ENCODE peak calls at places on chromosomes 11 and 22, in ten cellular contexts. M, J, O, T, W, L, V, U, F and A are unnamed samples.

GRCh38 chr11:130721282-130721681 is 195.0 kb downstream of the SNX19 start:
- DNase-seq in M (no peak), J (no peak), O (no peak), T (no peak), W (no peak), L (no peak), V (no peak), U (no peak), F (no peak), A (no peak)

GRCh38 chr11:16825968-16826367 is 87.5 kb downstream of the C11orf58 start:
- DNase-seq in M (no peak), J (no peak), O (no peak), T (no peak), W (no peak), L (no peak), V (no peak), U (no peak), F (no peak), A (no peak)

GRCh38 chr11:116701297-116701801 is 71.4 kb downstream of the BUD13 start:
- DNase-seq in M (no peak), J (no peak), O (no peak), T (no peak), W (peak), L (no peak), V (no peak), U (no peak), F (no peak), A (no peak)

GRCh38 chr22:27302501-27302900 is 499.1 kb downstream of the MN1 start:
- DNase-seq in M (no peak), J (no peak), O (no peak), T (no peak), W (no peak), L (no peak), V (no peak), U (no peak), F (no peak), A (no peak)

GRCh38 chr11:46251954-46252353 is 25.5 kb upstream of the CREB3L1 start:
- DNase-seq in M (no peak), J (no peak), O (no peak), T (no peak), W (no peak), L (no peak), V (no peak), U (no peak), F (no peak), A (no peak)

GRCh38 chr11:45643585-45643984 is 21.8 kb downstream of the CHST1 start:
- DNase-seq in M (no peak), J (no peak), O (no peak), T (no peak), W (no peak), L (peak), V (no peak), U (no peak), F (no peak), A (no peak)

GRCh38 chr22:42978453-42979103 is 36.4 kb downstream of the PACSIN2 start:
- DNase-seq in M (peak), J (no peak), O (no peak), T (peak), W (no peak), L (no peak), V (no peak), U (no peak), F (no peak), A (no peak)

GRCh38 chr22:19629331-19629719 is 85.0 kb upstream of the SEPTIN5 start:
- DNase-seq in M (no peak), J (no peak), O (no peak), T (no peak), W (no peak), L (no peak), V (no peak), U (no peak), F (no peak), A (no peak)

GRCh38 chr11:118142081-118142480 is 10.5 kb downstream of the SCN4B start:
- DNase-seq in M (no peak), J (no peak), O (no peak), T (peak), W (no peak), L (no peak), V (no peak), U (no peak), F (no peak), A (no peak)

GRCh38 chr11:18757742-18758294 is 31.8 kb upstream of the IGSF22 start:
- DNase-seq in M (peak), J (no peak), O (no peak), T (no peak), W (no peak), L (no peak), V (no peak), U (no peak), F (no peak), A (peak)

GRCh38 chr22:41047741-41048140 is 44.7 kb upstream of the EP300 start:
- DNase-seq in M (no peak), J (no peak), O (no peak), T (no peak), W (no peak), L (no peak), V (no peak), U (no peak), F (no peak), A (no peak)

GRCh38 chr22:45731041-45731797 is 59.6 kb downstream of the ATXN10 start:
- DNase-seq in M (peak), J (peak), O (no peak), T (peak), W (no peak), L (no peak), V (no peak), U (no peak), F (peak), A (peak)

GRCh38 chr22:38718414-38718813 is 12.7 kb downstream of the GTPBP1 start:
- DNase-seq in M (peak), J (peak), O (no peak), T (peak), W (peak), L (peak), V (no peak), U (peak), F (no peak), A (peak)

GRCh38 chr22:45478108-45478771 is 24.4 kb upstream of the FBLN1 start:
- DNase-seq in M (peak), J (peak), O (no peak), T (no peak), W (no peak), L (no peak), V (no peak), U (no peak), F (no peak), A (peak)

GRCh38 chr11:72426054-72426757 is 8.1 kb downstream of the CLPB start:
- DNase-seq in M (no peak), J (no peak), O (no peak), T (no peak), W (no peak), L (no peak), V (no peak), U (no peak), F (no peak), A (no peak)

GRCh38 chr22:29062286-29062949 is 787 bp upstream of the C22orf31 start:
- DNase-seq in M (peak), J (no peak), O (no peak), T (peak), W (no peak), L (no peak), V (no peak), U (no peak), F (peak), A (no peak)

GRCh38 chr11:115674831-115675230 is 170.6 kb upstream of the CADM1 start:
- DNase-seq in M (no peak), J (no peak), O (no peak), T (no peak), W (no peak), L (no peak), V (no peak), U (no peak), F (no peak), A (no peak)

GRCh38 chr11:119786431-119787073 is 57.6 kb upstream of the NECTIN1 start:
- DNase-seq in M (no peak), J (no peak), O (no peak), T (no peak), W (peak), L (no peak), V (no peak), U (no peak), F (no peak), A (no peak)

GRCh38 chr22:23080542-23081290 is 10.4 kb downstream of the GNAZ start:
- DNase-seq in M (no peak), J (no peak), O (no peak), T (no peak), W (no peak), L (no peak), V (no peak), U (no peak), F (no peak), A (no peak)

GRCh38 chr22:28029962-28030361 is 110.9 kb upstream of the PITPNB start:
- DNase-seq in M (no peak), J (no peak), O (no peak), T (no peak), W (no peak), L (no peak), V (no peak), U (no peak), F (no peak), A (no peak)

GRCh38 chr11:124315052-124315451 is 1.3 kb upstream of the OR8D1 start:
- DNase-seq in M (peak), J (no peak), O (peak), T (peak), W (no peak), L (no peak), V (no peak), U (no peak), F (no peak), A (peak)

GRCh38 chr22:46537946-46538815 is 761 bp upstream of the CELSR1 start:
- DNase-seq in M (peak), J (peak), O (no peak), T (peak), W (no peak), L (no peak), V (peak), U (no peak), F (peak), A (peak)

GRCh38 chr11:65554057-65554818 is 3.9 kb downstream of the LTBP3 start:
- DNase-seq in M (no peak), J (no peak), O (no peak), T (no peak), W (no peak), L (no peak), V (peak), U (no peak), F (no peak), A (no peak)

GRCh38 chr11:3959015-3959917 is 103.8 kb downstream of the STIM1 start:
- DNase-seq in M (peak), J (peak), O (peak), T (peak), W (no peak), L (no peak), V (no peak), U (no peak), F (no peak), A (peak)

GRCh38 chr11:133311230-133311629 is 221.1 kb downstream of the OPCML start:
- DNase-seq in M (no peak), J (no peak), O (no peak), T (no peak), W (no peak), L (no peak), V (no peak), U (no peak), F (no peak), A (no peak)

GRCh38 chr11:117918366-117919255 is 10.6 kb downstream of the TMPRSS13 start:
- DNase-seq in M (no peak), J (no peak), O (no peak), T (no peak), W (peak), L (no peak), V (no peak), U (no peak), F (no peak), A (no peak)

GRCh38 chr11:115222863-115223530 is 281.2 kb downstream of the CADM1 start:
- DNase-seq in M (no peak), J (no peak), O (no peak), T (no peak), W (no peak), L (no peak), V (no peak), U (no peak), F (no peak), A (no peak)

GRCh38 chr11:95692526-95693270 is 96.9 kb downstream of the FAM76B start:
- DNase-seq in M (peak), J (peak), O (no peak), T (no peak), W (no peak), L (no peak), V (no peak), U (no peak), F (no peak), A (no peak)

DNA sequence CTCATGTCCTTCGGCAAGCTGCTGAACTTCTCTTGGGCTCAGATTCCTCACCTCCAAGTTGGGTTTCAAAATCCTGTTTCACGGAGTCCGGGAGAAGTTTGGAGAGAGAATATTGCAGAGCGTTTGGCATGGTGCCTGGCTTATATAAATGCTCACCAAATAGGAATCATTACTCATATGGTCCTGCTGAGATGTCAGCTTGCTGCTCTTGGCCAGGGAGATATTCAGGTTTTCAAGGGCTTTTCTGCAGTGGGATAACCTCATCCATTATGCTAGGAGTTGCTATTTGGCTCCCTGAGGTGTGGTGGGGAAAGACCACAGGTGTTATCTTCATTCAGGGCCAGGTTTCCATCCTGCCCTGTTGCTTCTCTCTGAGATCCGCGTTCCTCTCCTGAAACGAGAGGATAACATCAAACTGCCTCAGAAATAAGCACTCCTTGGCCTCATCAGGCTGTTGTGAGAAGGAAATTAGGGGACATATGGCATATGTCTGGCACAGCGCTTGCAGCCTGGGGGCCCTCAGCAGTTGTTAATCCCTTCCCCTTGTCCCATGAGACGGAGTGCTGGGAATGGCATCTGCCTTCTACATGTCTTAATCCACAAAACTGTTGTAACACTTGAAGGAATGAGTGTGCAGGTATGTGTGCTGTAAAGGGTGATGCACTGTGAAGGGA is 29.9 kb upstream of the ACER3 start:
- DNase-seq in M (peak), J (peak), O (no peak), T (no peak), W (no peak), L (no peak), V (no peak), U (no peak), F (no peak), A (peak)
- H3K4me3 ChIP-seq in M (no peak), J (no peak), O (no peak), T (no peak), W (no peak), L (no peak), V (no peak), U (no peak), F (no peak), A (no peak)

GRCh38 chr11:35162795-35163194 is 23.8 kb downstream of the CD44 start:
- DNase-seq in M (no peak), J (no peak), O (no peak), T (no peak), W (no peak), L (peak), V (no peak), U (no peak), F (no peak), A (no peak)

GRCh38 chr11:35163209-35163608 is 24.2 kb downstream of the CD44 start:
- DNase-seq in M (no peak), J (no peak), O (no peak), T (no peak), W (no peak), L (no peak), V (no peak), U (no peak), F (no peak), A (no peak)

GRCh38 chr11:35165416-35166368 is 26.7 kb downstream of the CD44 start:
- DNase-seq in M (peak), J (peak), O (no peak), T (peak), W (no peak), L (peak), V (no peak), U (no peak), F (no peak), A (peak)

GRCh38 chr11:35166369-35167360 is 27.7 kb downstream of the CD44 start:
- DNase-seq in M (peak), J (peak), O (no peak), T (peak), W (no peak), L (peak), V (peak), U (peak), F (no peak), A (peak)

GRCh38 chr11:35163707-35164496 is 24.9 kb downstream of the CD44 start:
- DNase-seq in M (no peak), J (peak), O (no peak), T (no peak), W (no peak), L (no peak), V (no peak), U (no peak), F (no peak), A (no peak)
- TF ChIP-seq CTCF in M (peak), J (peak), O (no peak), T (peak), W (peak), L (no peak), V (no peak), U (no peak), F (peak), A (peak)

GRCh38 chr11:68040957-68041591 is 2.2 kb downstream of the TCIRG1 start:
- DNase-seq in M (no peak), J (no peak), O (no peak), T (no peak), W (no peak), L (no peak), V (peak), U (no peak), F (no peak), A (no peak)
- H3K4me3 ChIP-seq in M (peak), J (peak), O (peak), T (no peak), W (peak), L (no peak), V (peak), U (peak), F (no peak), A (peak)

GRCh38 chr11:77468527-77468926 is 5.4 kb downstream of the PAK1 start:
- DNase-seq in M (no peak), J (no peak), O (no peak), T (no peak), W (no peak), L (no peak), V (no peak), U (no peak), F (no peak), A (no peak)
- TF ChIP-seq CTCF in M (no peak), J (no peak), O (no peak), T (no peak), W (peak), L (no peak), V (no peak), U (no peak), F (no peak), A (no peak)

GRCh38 chr11:7905549-7905948 is 25.5 kb downstream of the OR10A6 start:
- DNase-seq in M (no peak), J (no peak), O (no peak), T (no peak), W (no peak), L (no peak), V (no peak), U (no peak), F (no peak), A (no peak)
- H3K4me3 ChIP-seq in M (no peak), J (no peak), O (no peak), T (peak), W (no peak), L (no peak), V (no peak), U (peak), F (no peak), A (no peak)

DNA sequence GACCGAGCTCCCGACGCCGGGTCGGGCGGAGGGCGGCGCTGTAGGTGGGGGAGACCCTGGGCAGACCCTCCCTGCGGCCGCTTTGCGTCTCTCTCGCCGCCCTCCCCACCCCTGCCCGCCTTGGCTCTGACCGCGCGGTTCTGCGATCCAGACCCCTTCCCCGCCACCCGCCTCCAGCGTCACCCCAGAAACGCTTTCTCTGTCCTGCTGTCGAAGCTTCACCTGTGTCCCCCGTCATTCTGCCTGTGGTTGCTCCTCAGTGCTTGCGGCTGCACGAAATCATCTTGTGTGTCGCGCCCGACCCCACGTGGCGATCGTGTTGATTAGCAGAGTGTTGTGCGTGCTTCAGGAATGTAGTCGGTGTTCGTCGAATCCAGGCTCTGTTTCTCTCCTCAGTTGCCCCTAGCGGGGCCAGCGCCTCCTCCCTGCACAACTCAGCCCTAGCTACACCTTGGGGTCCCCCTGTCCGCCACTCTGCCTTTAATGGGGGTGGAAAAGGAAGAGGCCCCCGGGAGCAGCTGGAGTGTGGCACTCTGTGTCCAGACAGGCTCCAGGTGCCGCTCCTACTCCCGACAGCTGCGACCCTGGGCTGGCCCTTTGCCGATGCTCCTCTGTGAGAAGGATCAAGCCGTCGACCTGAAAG is 851 bp downstream of the PTDSS2 start:
- DNase-seq in M (peak), J (peak), O (peak), T (peak), W (peak), L (peak), V (peak), U (no peak), F (peak), A (peak)
- TF ChIP-seq CTCF in M (no peak), J (peak), O (peak), T (peak), W (peak), L (no peak), V (no peak), U (no peak), F (no peak), A (peak)

GRCh38 chr11:68009391-68010000 is 631 bp upstream of the ALDH3B1 start:
- DNase-seq in M (peak), J (peak), O (peak), T (peak), W (no peak), L (no peak), V (peak), U (no peak), F (no peak), A (peak)
- H3K4me3 ChIP-seq in M (no peak), J (no peak), O (no peak), T (no peak), W (no peak), L (no peak), V (peak), U (peak), F (no peak), A (no peak)